ENCODE peak calls at places on chromosomes 7 and 10, in nine cellular contexts. Q is globus pallidus, C is brain microvascular endothelial cell, Y is PC-3, V is lower leg skin, O is hippocampal formation, J is ecto neural progenitor cell, W is heart left ventricle, N is NCI-H345. P is an unnamed sample.

GRCh38 chr10:70692043-70692603 is 19.8 kb downstream of the ADAMTS14 start:
- DNase-seq in Q (no peak), C (no peak), Y (no peak), V (no peak), O (no peak), J (no peak), W (no peak), N (no peak), P (no peak)

GRCh38 chr10:33136781-33137180 is 178.8 kb upstream of the ITGB1 start:
- DNase-seq in Q (no peak), C (no peak), Y (peak), V (no peak), O (no peak), J (no peak), W (no peak), N (no peak), P (no peak)

GRCh38 chr7:128155100-128155763 is 85.8 kb upstream of the LEP start:
- DNase-seq in Q (no peak), C (no peak), Y (no peak), V (no peak), O (no peak), J (peak), W (no peak), N (no peak), P (no peak)

GRCh38 chr7:149773446-149774236 is at the start of gene ZNF467:
- DNase-seq in Q (peak), C (no peak), Y (peak), V (peak), O (no peak), J (peak), W (peak), N (peak), P (peak)

GRCh38 chr7:96663457-96663856 is 46.2 kb downstream of the SEM1 start:
- DNase-seq in Q (no peak), C (no peak), Y (no peak), V (no peak), O (no peak), J (no peak), W (no peak), N (no peak), P (no peak)

GRCh38 chr10:127378628-127379027 is 170.5 kb upstream of the NPS start:
- DNase-seq in Q (no peak), C (no peak), Y (no peak), V (no peak), O (no peak), J (no peak), W (no peak), N (no peak), P (no peak)

GRCh38 chr7:25886387-25887240 is 265.4 kb upstream of the NFE2L3 start:
- DNase-seq in Q (no peak), C (no peak), Y (no peak), V (no peak), O (no peak), J (no peak), W (no peak), N (no peak), P (no peak)

GRCh38 chr10:119162693-119163092 is 2.8 kb downstream of the SFXN4 start:
- DNase-seq in Q (no peak), C (no peak), Y (no peak), V (no peak), O (no peak), J (no peak), W (no peak), N (no peak), P (no peak)

GRCh38 chr7:4115442-4115841 is 566.7 kb upstream of the FOXK1 start:
- DNase-seq in Q (no peak), C (no peak), Y (no peak), V (no peak), O (no peak), J (no peak), W (no peak), N (no peak), P (no peak)

GRCh38 chr7:150405584-150406310 is 26.6 kb downstream of the ZNF775 start:
- DNase-seq in Q (no peak), C (peak), Y (no peak), V (peak), O (no peak), J (peak), W (peak), N (no peak), P (no peak)

GRCh38 chr10:62025901-62026879 is 124.7 kb downstream of the ARID5B start:
- DNase-seq in Q (no peak), C (no peak), Y (peak), V (no peak), O (no peak), J (no peak), W (no peak), N (no peak), P (no peak)

GRCh38 chr7:28142650-28143049 is 37.9 kb downstream of the JAZF1 start:
- DNase-seq in Q (peak), C (no peak), Y (no peak), V (no peak), O (peak), J (no peak), W (no peak), N (no peak), P (no peak)

GRCh38 chr10:107733328-107733727 is 568.8 kb upstream of the SORCS1 start:
- DNase-seq in Q (no peak), C (no peak), Y (peak), V (no peak), O (no peak), J (no peak), W (no peak), N (no peak), P (no peak)

GRCh38 chr10:78738861-78739260 is 329.9 kb upstream of the ZMIZ1 start:
- DNase-seq in Q (no peak), C (no peak), Y (no peak), V (no peak), O (no peak), J (no peak), W (no peak), N (no peak), P (no peak)

GRCh38 chr7:76338298-76339084 is 20.3 kb downstream of the YWHAG start:
- DNase-seq in Q (no peak), C (no peak), Y (peak), V (no peak), O (no peak), J (no peak), W (no peak), N (no peak), P (no peak)

GRCh38 chr7:90625562-90625961 is 29.4 kb downstream of the CDK14 start:
- DNase-seq in Q (peak), C (peak), Y (peak), V (no peak), O (no peak), J (peak), W (peak), N (peak), P (no peak)

GRCh38 chr10:79066460-79067240 is 2.1 kb upstream of the ZMIZ1 start:
- DNase-seq in Q (peak), C (no peak), Y (peak), V (no peak), O (no peak), J (no peak), W (no peak), N (peak), P (no peak)

GRCh38 chr10:78502208-78502943 is 468.7 kb downstream of the RPS24 start:
- DNase-seq in Q (no peak), C (peak), Y (peak), V (no peak), O (no peak), J (peak), W (no peak), N (no peak), P (no peak)

GRCh38 chr7:1110358-1110757 is 22.4 kb downstream of the GPER1 start:
- DNase-seq in Q (no peak), C (no peak), Y (no peak), V (no peak), O (no peak), J (no peak), W (peak), N (no peak), P (no peak)

GRCh38 chr10:71145352-71145945 is 66.9 kb upstream of the UNC5B start:
- DNase-seq in Q (no peak), C (no peak), Y (no peak), V (no peak), O (no peak), J (no peak), W (no peak), N (no peak), P (no peak)

GRCh38 chr7:39016609-39017008 is 38.9 kb downstream of the POU6F2 start:
- DNase-seq in Q (no peak), C (no peak), Y (peak), V (no peak), O (no peak), J (no peak), W (no peak), N (no peak), P (no peak)

GRCh38 chr10:26857991-26858706 is 2.6 kb downstream of the ABI1 start:
- DNase-seq in Q (no peak), C (peak), Y (no peak), V (no peak), O (no peak), J (no peak), W (no peak), N (no peak), P (no peak)

GRCh38 chr7:34143397-34143796 is 238.1 kb downstream of the BMPER start:
- DNase-seq in Q (no peak), C (no peak), Y (no peak), V (no peak), O (no peak), J (no peak), W (no peak), N (no peak), P (no peak)

GRCh38 chr10:79045566-79046175 is 23.1 kb upstream of the ZMIZ1 start:
- DNase-seq in Q (no peak), C (no peak), Y (no peak), V (no peak), O (no peak), J (no peak), W (no peak), N (no peak), P (no peak)

GRCh38 chr10:61404771-61405170 is 48.4 kb downstream of the TMEM26 start:
- DNase-seq in Q (no peak), C (no peak), Y (peak), V (no peak), O (no peak), J (no peak), W (no peak), N (no peak), P (no peak)

GRCh38 chr7:99036531-99037175 is 107.3 kb downstream of the SMURF1 start:
- DNase-seq in Q (peak), C (peak), Y (peak), V (no peak), O (peak), J (peak), W (peak), N (no peak), P (no peak)

GRCh38 chr7:79531116-79531515 is 77.6 kb upstream of the MAGI2 start:
- DNase-seq in Q (peak), C (no peak), Y (no peak), V (no peak), O (no peak), J (no peak), W (no peak), N (no peak), P (no peak)

GRCh38 chr10:34063592-34063991 is 729.1 kb upstream of the NRP1 start:
- DNase-seq in Q (no peak), C (no peak), Y (no peak), V (no peak), O (no peak), J (no peak), W (no peak), N (no peak), P (no peak)

GRCh38 chr10:35336084-35336831 is at the start of gene CCNY:
- DNase-seq in Q (peak), C (peak), Y (peak), V (peak), O (peak), J (peak), W (peak), N (peak), P (peak)

GRCh38 chr10:43409385-43410109 is 561 bp upstream of the HNRNPF start:
- DNase-seq in Q (no peak), C (peak), Y (peak), V (peak), O (no peak), J (no peak), W (peak), N (peak), P (peak)

GRCh38 chr7:92614586-92615237 is 24.5 kb upstream of the FAM133B start:
- DNase-seq in Q (peak), C (no peak), Y (no peak), V (no peak), O (peak), J (no peak), W (no peak), N (no peak), P (no peak)

GRCh38 chr7:83339927-83340326 is 177.2 kb upstream of the PCLO start:
- DNase-seq in Q (no peak), C (no peak), Y (no peak), V (no peak), O (no peak), J (no peak), W (no peak), N (no peak), P (no peak)

GRCh38 chr10:86340176-86340990 is 26.2 kb downstream of the GRID1 start:
- DNase-seq in Q (no peak), C (no peak), Y (no peak), V (no peak), O (no peak), J (no peak), W (no peak), N (peak), P (no peak)

GRCh38 chr10:91551856-91552255 is 81.0 kb downstream of the PPP1R3C start:
- DNase-seq in Q (peak), C (peak), Y (peak), V (no peak), O (peak), J (peak), W (peak), N (peak), P (no peak)